ENCODE peak calls at places on chromosomes 1 and 21, in four cellular contexts. T is GM12878, M is K562, W is H1. U is an unnamed sample.

GRCh38 chr1:10909697-10910489 is 102.6 kb upstream of the TARDBP start:
- DNase-seq in T (no peak), M (peak), W (no peak), U (peak)

GRCh38 chr1:17984510-17985085 is 123.0 kb upstream of the IGSF21 start:
- DNase-seq in T (no peak), M (peak), W (peak), U (peak)

GRCh38 chr21:43953028-43953427 is 59.1 kb upstream of the TRAPPC10 start:
- DNase-seq in T (no peak), M (no peak), W (no peak), U (no peak)

GRCh38 chr1:91091812-91092211 is 70.0 kb upstream of the ZNF644 start:
- DNase-seq in T (no peak), M (no peak), W (no peak), U (no peak)

GRCh38 chr1:31444725-31445448 is 31.9 kb downstream of the SERINC2 start:
- DNase-seq in T (no peak), M (no peak), W (no peak), U (no peak)

GRCh38 chr1:156123356-156124196 is 9.1 kb downstream of the LMNA start:
- DNase-seq in T (peak), M (peak), W (no peak), U (peak)

GRCh38 chr1:3611170-3612019 is at the start of gene MEGF6:
- DNase-seq in T (no peak), M (peak), W (peak), U (peak)

GRCh38 chr1:209835782-209836298 is 8.1 kb downstream of the UTP25 start:
- DNase-seq in T (no peak), M (no peak), W (no peak), U (no peak)

GRCh38 chr1:81225769-81226602 is 574.7 kb upstream of the ADGRL2 start:
- DNase-seq in T (peak), M (no peak), W (no peak), U (no peak)

GRCh38 chr1:20935717-20936116 is 148.6 kb upstream of the HP1BP3 start:
- DNase-seq in T (no peak), M (no peak), W (no peak), U (no peak)

GRCh38 chr1:192453360-192454045 is 122.1 kb upstream of the RGS1 start:
- DNase-seq in T (no peak), M (no peak), W (no peak), U (no peak)

GRCh38 chr1:216932424-216932823 is 209.2 kb upstream of the ESRRG start:
- DNase-seq in T (no peak), M (no peak), W (no peak), U (no peak)

GRCh38 chr1:111725192-111725591 is 14.0 kb downstream of the INKA2 start:
- DNase-seq in T (no peak), M (no peak), W (no peak), U (no peak)

GRCh38 chr1:156064615-156065014 is 3.7 kb downstream of the RAB25 start:
- DNase-seq in T (no peak), M (no peak), W (no peak), U (no peak)

GRCh38 chr1:81498370-81499184 is 302.2 kb upstream of the ADGRL2 start:
- DNase-seq in T (no peak), M (no peak), W (no peak), U (peak)

GRCh38 chr1:219847215-219847855 is 81.0 kb downstream of the SLC30A10 start:
- DNase-seq in T (no peak), M (no peak), W (no peak), U (no peak)

DNA sequence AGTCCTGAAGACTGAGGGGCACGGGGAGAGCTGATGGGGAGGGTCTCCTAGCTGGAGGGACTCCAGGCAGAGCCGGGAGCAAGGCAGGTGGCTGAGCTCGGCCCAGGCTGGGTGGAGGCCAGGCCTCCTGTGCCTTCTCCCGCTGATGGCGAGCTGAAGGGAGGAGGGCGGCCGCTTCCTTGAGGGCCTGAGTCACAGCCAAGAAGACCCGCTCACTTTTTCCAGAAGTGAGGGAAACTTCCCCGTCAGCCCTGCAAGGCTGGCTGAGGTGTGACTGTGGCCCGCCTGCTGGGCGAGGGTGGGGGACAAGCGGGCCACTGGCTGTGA is 1.7 kb upstream of the VWA1 start:
- DNase-seq in T (no peak), M (no peak), W (no peak), U (peak)
- TF ChIP-seq JUND in T (no peak), M (peak), W (no peak), U (no peak)

GRCh38 chr1:169486281-169486904 is 649 bp upstream of the SLC19A2 start:
- DNase-seq in T (no peak), M (no peak), W (no peak), U (no peak)

GRCh38 chr1:169483500-169483966 is 2.2 kb downstream of the SLC19A2 start:
- DNase-seq in T (no peak), M (peak), W (no peak), U (peak)

GRCh38 chr1:169485427-169486280 is at the start of gene SLC19A2:
- DNase-seq in T (peak), M (peak), W (peak), U (peak)

GRCh38 chr1:169484683-169485426 is 889 bp downstream of the SLC19A2 start:
- DNase-seq in T (no peak), M (no peak), W (no peak), U (peak)

DNA sequence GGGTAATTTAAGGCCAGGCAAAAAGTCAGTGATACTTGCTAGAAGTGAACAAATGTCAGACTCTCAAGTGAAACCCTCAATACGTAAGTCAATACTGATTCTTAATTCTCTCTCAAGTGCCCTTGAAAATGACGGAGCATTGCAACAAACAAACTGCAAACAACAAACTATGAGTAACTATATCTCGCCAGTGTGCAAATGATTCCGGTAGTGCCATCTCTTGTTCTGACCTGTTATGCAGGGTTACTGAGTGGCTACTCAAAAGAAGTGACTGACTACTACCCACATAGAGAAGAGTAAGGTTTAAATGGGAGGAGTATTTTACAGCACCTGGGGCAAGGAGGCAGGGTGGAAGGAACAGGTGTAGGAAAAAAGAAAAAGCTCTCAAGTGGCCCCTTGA is 1.6 kb downstream of the SLC19A2 start:
- DNase-seq in T (no peak), M (no peak), W (no peak), U (no peak)
- TF ChIP-seq JUND in T (no peak), M (no peak), W (no peak), U (no peak)

GRCh38 chr1:229203030-229203751 is 67.7 kb upstream of the RAB4A start:
- DNase-seq in T (no peak), M (peak), W (peak), U (no peak)
- TF ChIP-seq JUND in T (no peak), M (peak), W (peak), U (no peak)

GRCh38 chr1:6143392-6143791 is 36.7 kb downstream of the CHD5 start:
- DNase-seq in T (no peak), M (no peak), W (no peak), U (no peak)
- TF ChIP-seq JUND in T (no peak), M (peak), W (no peak), U (no peak)

GRCh38 chr1:40845895-40846294 is 16.3 kb downstream of the CITED4 start:
- DNase-seq in T (no peak), M (no peak), W (no peak), U (no peak)

GRCh38 chr1:40851643-40852042 is 10.5 kb downstream of the CITED4 start:
- DNase-seq in T (peak), M (no peak), W (no peak), U (no peak)

GRCh38 chr1:40847023-40847740 is 15.0 kb downstream of the CITED4 start:
- DNase-seq in T (no peak), M (no peak), W (no peak), U (no peak)

GRCh38 chr1:40849801-40850592 is 12.2 kb downstream of the CITED4 start:
- DNase-seq in T (peak), M (peak), W (no peak), U (peak)

GRCh38 chr1:40848530-40849189 is 13.5 kb downstream of the CITED4 start:
- DNase-seq in T (no peak), M (peak), W (no peak), U (peak)
- TF ChIP-seq JUND in T (no peak), M (peak), W (peak), U (no peak)

U was measured in T47D.